ENCODE peak calls at places on chromosomes 2 and 18, in four cellular contexts. D is HepG2, N is K562, B is GM12878. W is an unnamed sample.

GRCh38 chr2:37775908-37776250 is 104.4 kb upstream of the CDC42EP3 start:
- DNase-seq in D (no peak), N (no peak), B (no peak), W (no peak)

GRCh38 chr2:1162768-1163584 is 212.3 kb downstream of the SNTG2 start:
- DNase-seq in D (no peak), N (no peak), B (no peak), W (no peak)

GRCh38 chr2:232890896-232891601 is 21.0 kb downstream of the SNORC start:
- DNase-seq in D (no peak), N (peak; percentile 70), B (no peak), W (peak; percentile 77)

GRCh38 chr2:127355407-127356008 is 32.3 kb downstream of the MAP3K2 start:
- DNase-seq in D (peak; percentile 38), N (peak; percentile 45), B (no peak), W (no peak)

GRCh38 chr2:215521031-215521430 is 85.2 kb upstream of the FN1 start:
- DNase-seq in D (no peak), N (no peak), B (no peak), W (no peak)

GRCh38 chr2:222613715-222614331 is 42.1 kb downstream of the FARSB start:
- DNase-seq in D (peak; percentile 54), N (no peak), B (no peak), W (no peak)

GRCh38 chr2:133379159-133379558 is 189.1 kb downstream of the NCKAP5 start:
- DNase-seq in D (no peak), N (no peak), B (no peak), W (no peak)

GRCh38 chr2:69164379-69164778 is 151.4 kb downstream of the ANTXR1 start:
- DNase-seq in D (no peak), N (no peak), B (no peak), W (no peak)

GRCh38 chr18:56606623-56607022 is 31.8 kb downstream of the TXNL1 start:
- DNase-seq in D (no peak), N (no peak), B (no peak), W (no peak)

GRCh38 chr18:46628206-46628605 is 28.8 kb downstream of the LOXHD1 start:
- DNase-seq in D (no peak), N (no peak), B (no peak), W (no peak)

GRCh38 chr2:80329491-80329890 is 24.9 kb upstream of the LRRTM1 start:
- DNase-seq in D (no peak), N (no peak), B (no peak), W (no peak)

GRCh38 chr2:233173115-233173514 is 78.4 kb upstream of the ATG16L1 start:
- DNase-seq in D (no peak), N (no peak), B (no peak), W (no peak)

GRCh38 chr2:181784556-181784955 is 104.2 kb upstream of the NEUROD1 start:
- DNase-seq in D (peak; percentile 39), N (no peak), B (no peak), W (no peak)

GRCh38 chr18:67509711-67510110 is 6.8 kb downstream of the DSEL start:
- DNase-seq in D (no peak), N (no peak), B (no peak), W (no peak)

GRCh38 chr2:150292807-150293206 is 194.7 kb downstream of the RND3 start:
- DNase-seq in D (no peak), N (no peak), B (no peak), W (no peak)

GRCh38 chr2:99663641-99664040 is 173.8 kb upstream of the REV1 start:
- DNase-seq in D (no peak), N (no peak), B (no peak), W (no peak)

GRCh38 chr2:226796012-226796839 is 3.4 kb downstream of the IRS1 start:
- DNase-seq in D (no peak), N (no peak), B (no peak), W (no peak)

GRCh38 chr2:230885467-230886130 is 20.9 kb downstream of the ITM2C start:
- DNase-seq in D (no peak), N (no peak), B (no peak), W (peak; percentile 56)

DNA sequence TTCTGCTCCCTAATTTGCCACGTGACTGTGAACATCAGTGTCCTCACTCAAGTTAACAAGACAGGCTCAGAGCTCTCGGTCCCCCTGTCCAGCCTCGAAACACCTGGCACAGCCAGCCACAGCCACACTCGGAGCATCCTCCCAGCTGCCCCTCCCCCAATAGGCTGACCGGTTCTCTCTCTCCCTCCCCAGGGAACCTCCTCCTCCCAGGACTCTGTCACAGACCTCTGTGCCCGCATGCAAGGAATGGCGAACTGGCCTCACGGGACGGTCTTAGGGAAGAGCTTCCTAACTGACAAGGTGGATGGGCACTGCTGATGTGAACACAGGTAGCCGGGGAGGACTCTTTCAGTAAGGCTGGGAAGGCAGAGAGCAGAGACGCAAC is 18.8 kb downstream of the CYP26B1 start:
- DNase-seq in D (no peak), N (no peak), B (no peak), W (no peak)
- TF ChIP-seq CREM in D (no peak), N (no peak), B (no peak), W (no peak)

GRCh38 chr18:55589625-55590291 is 1.8 kb upstream of the TCF4 start:
- DNase-seq in D (no peak), N (peak; percentile 86), B (peak; percentile 2), W (peak; percentile 96)
- TF ChIP-seq CREM in D (no peak), N (peak; percentile 77), B (no peak), W (peak; percentile 58)

GRCh38 chr2:218125626-218126080 is at the start of gene CXCR2:
- DNase-seq in D (no peak), N (no peak), B (no peak), W (no peak)
- TF ChIP-seq CREM in D (no peak), N (no peak), B (no peak), W (no peak)

DNA sequence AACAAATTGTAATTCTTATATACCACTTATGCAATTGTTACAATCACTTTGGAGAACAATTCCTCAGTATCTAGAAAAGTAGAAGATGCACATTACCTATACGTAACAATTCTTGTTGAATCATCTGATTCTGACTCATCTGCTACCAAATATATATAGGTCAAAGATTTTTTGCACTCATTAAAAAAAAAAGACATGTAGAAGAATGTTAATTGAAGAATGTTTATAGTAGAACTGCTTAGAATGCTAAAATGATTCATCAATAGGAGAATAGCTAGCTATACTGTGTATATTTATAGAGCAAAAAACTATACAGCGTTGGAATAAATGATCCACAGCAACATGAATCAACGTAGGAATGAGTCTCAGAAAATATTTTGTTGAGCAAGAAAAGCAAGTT is 29.5 kb upstream of the STAT1 start:
- DNase-seq in D (no peak), N (no peak), B (no peak), W (no peak)
- TF ChIP-seq CREM in D (no peak), N (no peak), B (no peak), W (no peak)

DNA sequence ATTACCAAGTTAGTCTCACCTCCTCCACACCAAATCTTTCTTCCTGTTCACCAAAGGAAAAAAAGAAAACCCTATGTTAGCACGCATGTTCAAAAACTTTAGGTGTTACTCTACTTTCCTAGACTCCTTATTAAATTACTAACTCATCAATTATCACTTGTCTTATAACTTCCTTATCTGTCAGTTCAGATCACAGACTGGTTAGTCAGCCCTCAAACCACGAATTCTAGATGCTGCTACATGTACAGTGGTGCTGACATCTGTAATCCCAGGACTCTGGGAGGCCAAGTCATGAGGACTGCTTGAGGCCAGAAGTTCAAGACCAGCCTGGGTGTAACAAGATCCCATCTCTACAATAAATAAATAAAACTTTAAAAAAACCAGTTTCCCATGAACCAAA is 3.5 kb downstream of the YWHAQ start:
- DNase-seq in D (no peak), N (no peak), B (no peak), W (no peak)
- TF ChIP-seq CREM in D (no peak), N (no peak), B (no peak), W (no peak)

GRCh38 chr18:36592282-36592681 is 236.5 kb downstream of the TPGS2 start:
- DNase-seq in D (no peak), N (no peak), B (no peak), W (no peak)

GRCh38 chr18:36593001-36593400 is 235.8 kb downstream of the TPGS2 start:
- DNase-seq in D (no peak), N (no peak), B (no peak), W (no peak)

GRCh38 chr18:36594621-36595020 is 234.2 kb downstream of the TPGS2 start:
- DNase-seq in D (no peak), N (no peak), B (no peak), W (no peak)

GRCh38 chr18:36595046-36595817 is 233.6 kb downstream of the TPGS2 start:
- DNase-seq in D (no peak), N (no peak), B (no peak), W (no peak)

DNA sequence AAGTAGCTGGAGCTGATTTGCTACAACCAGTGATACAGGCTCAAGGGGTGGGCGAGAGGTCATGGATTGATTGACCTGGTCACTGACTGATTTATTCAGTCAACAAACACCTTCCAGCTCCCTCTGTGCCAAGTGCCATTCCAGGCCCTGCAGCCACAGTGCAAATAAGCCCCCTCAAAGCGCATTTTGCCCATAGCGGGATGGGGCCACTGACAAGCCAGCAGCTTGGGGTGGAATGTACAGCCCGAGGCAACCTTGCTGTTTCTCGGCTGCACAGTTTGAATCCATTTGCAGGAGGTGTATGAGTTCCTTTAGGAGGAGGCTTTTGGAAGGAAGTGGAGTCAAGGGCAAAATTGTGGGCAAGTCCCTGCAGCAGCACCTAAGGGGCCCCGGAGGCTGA is 235.2 kb downstream of the TPGS2 start:
- DNase-seq in D (no peak), N (no peak), B (no peak), W (no peak)
- TF ChIP-seq CREM in D (no peak), N (no peak), B (no peak), W (no peak)

DNA sequence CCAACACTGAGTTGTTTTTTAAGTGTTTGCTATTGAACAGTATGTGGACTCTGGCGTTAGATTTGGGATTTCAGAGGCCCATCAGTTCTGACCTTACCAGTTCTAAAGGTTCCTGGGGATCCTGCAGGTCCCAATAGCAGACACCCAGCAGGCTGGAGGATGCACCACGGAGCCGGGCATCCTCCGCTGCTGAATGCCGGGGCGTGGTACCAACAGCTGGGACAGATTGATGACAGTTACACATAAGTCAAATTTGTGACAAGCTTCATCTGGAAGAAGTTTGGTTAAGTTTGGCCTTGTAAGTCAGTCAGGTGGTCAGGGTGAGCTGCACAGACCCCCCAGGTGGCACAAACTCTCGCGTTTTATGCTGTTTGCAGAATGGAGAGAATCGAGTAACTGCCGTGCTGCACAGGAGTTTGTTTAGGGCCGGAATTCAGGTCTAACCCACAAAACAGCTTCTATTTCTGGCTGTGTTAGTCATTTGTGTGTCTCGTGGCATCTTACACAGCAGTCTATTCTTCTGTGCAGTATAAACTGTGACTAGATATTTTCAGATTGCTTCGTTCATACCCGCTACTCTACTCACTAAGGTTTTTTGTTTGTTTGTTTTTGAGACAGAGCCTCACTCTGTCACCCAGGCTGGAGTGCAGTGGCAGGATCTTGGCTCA is 19.2 kb downstream of the CTDP1 start:
- DNase-seq in D (no peak), N (no peak), B (no peak), W (no peak)
- TF ChIP-seq CREM in D (no peak), N (no peak), B (no peak), W (no peak)